ENCODE peak calls at places on chromosomes 16 and 17, in seven cellular contexts. R, Y, U, X, L, P and K are unnamed samples.

GRCh38 chr17:39014795-39015545 is 47.8 kb upstream of the FBXO47 start:
- DNase-seq in Y (no peak), R (no peak), L (no peak), X (no peak), U (no peak), P (no peak), K (peak; percentile 59)

GRCh38 chr17:50977487-50978159 is 111.5 kb upstream of the TOB1 start:
- DNase-seq in U (no peak), Y (no peak), R (no peak), X (no peak), P (no peak), L (no peak), K (no peak)

GRCh38 chr16:85402910-85403692 is 210.0 kb upstream of the GSE1 start:
- DNase-seq in R (no peak), P (no peak), U (peak; percentile 77), X (no peak), Y (no peak), L (no peak), K (peak; percentile 96)

GRCh38 chr17:34519286-34519685 is 60.1 kb upstream of the TMEM132E start:
- DNase-seq in L (peak; percentile 77), U (no peak), R (no peak), Y (peak; percentile 85), P (no peak), X (peak; percentile 2), K (no peak)

GRCh38 chr17:33152793-33153192 is 140.3 kb downstream of the ASIC2 start:
- DNase-seq in U (no peak), P (no peak), R (no peak), L (no peak), X (no peak), Y (no peak), K (no peak)

GRCh38 chr16:86584726-86585721 is 6.7 kb downstream of the FOXL1 start:
- DNase-seq in R (peak; percentile 84), X (peak; percentile 74), Y (no peak), U (no peak), P (no peak), L (no peak), K (peak; percentile 85)

GRCh38 chr16:57349212-57350031 is 9.2 kb upstream of the CCL22 start:
- DNase-seq in U (no peak), P (no peak), X (no peak), Y (no peak), L (peak; percentile 85), R (no peak), K (no peak)

GRCh38 chr17:81435636-81436293 is 40.5 kb downstream of the BAHCC1 start:
- DNase-seq in R (no peak), X (no peak), U (no peak), Y (no peak), P (no peak), L (no peak), K (no peak)

GRCh38 chr17:72266099-72266852 is 145.5 kb downstream of the SOX9 start:
- DNase-seq in X (no peak), R (no peak), P (no peak), L (no peak), U (no peak), Y (no peak), K (no peak)

GRCh38 chr16:84234656-84235285 is 5.0 kb downstream of the KCNG4 start:
- DNase-seq in X (no peak), Y (no peak), L (no peak), U (no peak), R (no peak), P (no peak), K (peak; percentile 53)

GRCh38 chr16:56480776-56481467 is 29.6 kb downstream of the OGFOD1 start:
- DNase-seq in U (peak; percentile 2), P (no peak), X (peak; percentile 21), L (no peak), R (no peak), Y (no peak), K (no peak)

GRCh38 chr17:61766520-61766919 is 96.8 kb downstream of the BRIP1 start:
- DNase-seq in R (peak; percentile 89), P (peak; percentile 61), U (peak; percentile 39), X (peak; percentile 32), Y (no peak), L (no peak), K (no peak)

GRCh38 chr17:15306406-15306970 is 34.9 kb downstream of the TEKT3 start:
- DNase-seq in X (peak; percentile 57), U (peak; percentile 31), R (no peak), P (no peak), Y (no peak), L (no peak), K (no peak)

GRCh38 chr16:27315333-27316037 is 1.7 kb downstream of the IL4R start:
- DNase-seq in X (peak; percentile 72), R (peak; percentile 91), U (peak; percentile 65), P (peak; percentile 99), Y (peak; percentile 57), L (no peak), K (peak; percentile 69)

GRCh38 chr17:37274432-37274831 is 101.4 kb upstream of the C17orf78 start:
- DNase-seq in L (no peak), P (no peak), Y (no peak), U (no peak), R (no peak), X (no peak), K (no peak)

GRCh38 chr17:49715221-49715620 is 7.5 kb upstream of the SLC35B1 start:
- DNase-seq in L (no peak), R (no peak), P (no peak), X (no peak), U (no peak), Y (no peak), K (no peak)

GRCh38 chr16:6375471-6376075 is 957.1 kb upstream of the RBFOX1 start:
- DNase-seq in P (no peak), U (no peak), Y (no peak), X (no peak), R (no peak), L (no peak), K (no peak)

GRCh38 chr17:29594441-29595090 is 1.6 kb downstream of the ANKRD13B start:
- DNase-seq in R (no peak), U (no peak), P (no peak), Y (no peak), L (no peak), X (no peak), K (no peak)

GRCh38 chr17:17493249-17493985 is 2.8 kb downstream of the RASD1 start:
- DNase-seq in R (peak; percentile 31), L (no peak), P (no peak), Y (peak; percentile 62), X (peak; percentile 21), U (no peak), K (peak; percentile 79)

GRCh38 chr17:17496189-17497064 is at the start of gene RASD1:
- DNase-seq in X (peak; percentile 97), R (peak; percentile 94), Y (peak; percentile 93), P (no peak), U (peak; percentile 81), L (peak; percentile 84), K (peak; percentile 100)

GRCh38 chr17:17493986-17494466 is 2.2 kb downstream of the RASD1 start:
- DNase-seq in R (no peak), Y (no peak), U (no peak), L (no peak), X (peak; percentile 12), P (no peak), K (peak; percentile 63)

GRCh38 chr17:17495448-17496188 is 577 bp downstream of the RASD1 start:
- DNase-seq in L (no peak), U (peak; percentile 4), Y (no peak), X (peak; percentile 56), R (peak; percentile 22), P (no peak), K (peak; percentile 92)

GRCh38 chr17:17494499-17495447 is 1.4 kb downstream of the RASD1 start:
- DNase-seq in L (no peak), Y (peak; percentile 82), X (peak; percentile 81), U (peak; percentile 37), P (no peak), R (peak; percentile 60), K (peak; percentile 76)
- H2AFZ ChIP-seq in L (no peak overlapping the region), Y (no peak overlapping the region), X (peak overlapping the region; percentile 81), U (peak overlapping the region; percentile 86), P (no peak overlapping the region), R (no peak overlapping the region), K (peak overlapping the region; percentile 31)

GRCh38 chr16:81070979-81071378 is 6.1 kb downstream of the C16orf46 start:
- DNase-seq in U (no peak), P (no peak), Y (no peak), X (no peak), L (no peak), R (no peak), K (no peak)

GRCh38 chr16:81073560-81074330 is 3.3 kb downstream of the C16orf46 start:
- DNase-seq in L (peak; percentile 60), P (no peak), X (no peak), Y (no peak), R (no peak), U (no peak), K (no peak)

GRCh38 chr16:81067166-81067565 is 9.9 kb downstream of the C16orf46 start:
- DNase-seq in X (no peak), L (no peak), R (no peak), U (no peak), Y (no peak), P (no peak), K (no peak)

GRCh38 chr16:81069063-81069462 is 8.0 kb downstream of the C16orf46 start:
- DNase-seq in X (no peak), L (no peak), Y (no peak), R (no peak), P (no peak), U (no peak), K (no peak)

GRCh38 chr16:81071816-81072215 is 5.2 kb downstream of the C16orf46 start:
- DNase-seq in L (no peak), Y (no peak), P (peak; percentile 53), U (peak; percentile 12), X (no peak), R (peak; percentile 75), K (peak; percentile 82)
- H2AFZ ChIP-seq in L (no peak overlapping the region), Y (no peak overlapping the region), P (no peak overlapping the region), U (peak overlapping the region; percentile 5), X (no peak overlapping the region), R (no peak overlapping the region), K (no peak overlapping the region)

DNA sequence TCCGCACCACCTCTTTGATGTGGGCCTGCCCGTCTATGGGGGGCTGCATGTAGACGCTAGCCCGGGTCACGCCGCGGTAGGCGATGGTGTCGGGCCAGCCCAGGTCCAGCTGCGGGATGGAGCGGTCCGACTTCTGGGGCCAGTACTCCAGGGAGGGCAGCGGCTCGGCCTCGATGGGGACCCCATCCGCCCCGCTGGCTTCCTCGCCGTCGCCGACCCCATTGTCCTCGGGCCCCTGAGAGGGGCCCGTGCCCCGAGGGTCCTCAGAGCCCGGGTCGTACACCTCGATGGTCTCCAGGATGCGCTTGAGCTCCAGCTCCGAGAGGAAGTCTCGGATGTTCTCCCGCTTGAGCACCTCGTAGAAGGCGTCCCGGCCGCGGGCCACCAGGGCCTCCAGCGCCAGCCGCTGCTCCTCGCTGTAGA is 1.0 kb downstream of the FAM83G start:
- DNase-seq in Y (no peak), X (no peak), U (no peak), R (no peak), P (no peak), L (no peak), K (no peak)
- H2AFZ ChIP-seq in Y (no peak overlapping the region), X (peak overlapping the region; percentile 45), U (peak overlapping the region; percentile 82), R (no peak overlapping the region), P (no peak overlapping the region), L (no peak overlapping the region), K (peak overlapping the region; percentile 72)

DNA sequence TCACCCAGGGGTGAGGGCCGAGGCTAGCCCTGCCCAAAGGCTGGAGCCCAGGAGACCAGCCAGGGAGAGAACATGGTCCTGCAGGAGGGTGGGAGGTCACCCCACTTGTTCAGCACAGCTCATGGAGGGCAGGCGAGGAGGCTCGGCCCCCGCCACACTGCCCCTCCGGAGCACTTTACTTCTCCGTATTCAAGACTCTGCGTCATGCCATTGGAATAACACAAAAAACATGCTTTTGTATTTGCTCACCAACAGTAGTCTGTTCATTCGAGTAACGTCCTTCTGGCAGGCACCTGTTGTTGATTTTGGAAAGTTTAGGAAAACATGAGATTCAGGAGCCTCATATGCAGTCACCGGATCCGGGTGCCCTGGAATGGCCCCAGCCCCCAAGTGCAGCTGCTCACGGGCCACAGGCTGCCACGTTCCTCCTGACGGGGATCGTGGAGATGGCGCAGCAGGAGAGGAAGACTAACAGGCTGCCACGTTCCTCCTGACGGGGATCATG is 81.1 kb upstream of the DNAH17 start:
- DNase-seq in X (peak; percentile 59), P (no peak), Y (no peak), U (peak; percentile 23), L (no peak), R (no peak), K (peak; percentile 87)
- H2AFZ ChIP-seq in X (no peak overlapping the region), P (no peak overlapping the region), Y (no peak overlapping the region), U (no peak overlapping the region), L (no peak overlapping the region), R (no peak overlapping the region), K (no peak overlapping the region)